ENCODE peak calls at places on chromosomes 11 and 22, in four cellular contexts. C is heart left ventricle, T is HCT116, M is LHCN-M2. Y is an unnamed sample.

GRCh38 chr11:28539239-28540025 is 431.2 kb downstream of the METTL15 start:
- DNase-seq in C (no peak), T (no peak), M (no peak), Y (no peak)

GRCh38 chr11:59756845-59757244 is 1.7 kb downstream of the STX3 start:
- DNase-seq in T (peak; percentile 26), C (no peak), M (peak; percentile 4), Y (peak; percentile 23)

GRCh38 chr22:30308518-30309230 is 18.1 kb downstream of the TBC1D10A start:
- DNase-seq in C (peak; percentile 11), T (no peak), M (peak; percentile 70), Y (peak; percentile 78)

GRCh38 chr22:50252081-50253045 is 1.3 kb upstream of the HDAC10 start:
- DNase-seq in C (peak; percentile 88), T (no peak), M (peak; percentile 59), Y (peak; percentile 59)

GRCh38 chr22:37589607-37590006 is 9.7 kb upstream of the LGALS2 start:
- DNase-seq in T (no peak), C (no peak), M (no peak), Y (no peak)

GRCh38 chr22:34057726-34058125 is 137.4 kb upstream of the LARGE1 start:
- DNase-seq in C (no peak), T (no peak), M (no peak), Y (no peak)

GRCh38 chr11:109697140-109697843 is 275.3 kb downstream of the C11orf87 start:
- DNase-seq in C (no peak), M (peak; percentile 47), T (peak; percentile 23), Y (peak; percentile 37)

GRCh38 chr11:6319879-6320410 is 356 bp downstream of the CAVIN3 start:
- DNase-seq in M (peak; percentile 92), C (peak; percentile 95), T (peak; percentile 76), Y (peak; percentile 97)

GRCh38 chr11:119223856-119224255 is 17.7 kb downstream of the CBL start:
- DNase-seq in T (no peak), C (no peak), M (peak; percentile 24), Y (peak; percentile 48)

GRCh38 chr11:1486054-1486825 is at the start of gene MOB2:
- DNase-seq in M (no peak), C (peak; percentile 76), T (no peak), Y (no peak)

GRCh38 chr11:44319552-44320288 is 9.8 kb upstream of the ALX4 start:
- DNase-seq in M (no peak), C (no peak), T (no peak), Y (peak; percentile 17)

GRCh38 chr11:128238521-128239222 is 348.7 kb downstream of the ETS1 start:
- DNase-seq in C (no peak), T (no peak), M (no peak), Y (no peak)

GRCh38 chr22:42188808-42189447 is 58.3 kb upstream of the CYP2D6 start:
- DNase-seq in C (no peak), T (peak; percentile 46), M (peak; percentile 12), Y (peak; percentile 35)

GRCh38 chr11:46930089-46930488 is 6.5 kb upstream of the CSTPP1 start:
- DNase-seq in M (peak; percentile 63), T (no peak), C (no peak), Y (peak; percentile 43)

GRCh38 chr11:12418019-12418611 is 40.7 kb downstream of the PARVA start:
- DNase-seq in C (peak; percentile 68), M (peak; percentile 83), T (no peak), Y (no peak)

GRCh38 chr11:70016666-70017347 is 61.3 kb upstream of the ANO1 start:
- DNase-seq in M (peak; percentile 43), T (peak; percentile 76), C (no peak), Y (peak; percentile 30)

GRCh38 chr11:79182794-79183193 is 258.0 kb downstream of the TENM4 start:
- DNase-seq in C (no peak), T (no peak), M (no peak), Y (peak; percentile 34)

GRCh38 chr11:64204464-64204989 is 2.0 kb upstream of the FERMT3 start:
- DNase-seq in T (peak; percentile 88), M (peak; percentile 97), C (peak; percentile 90), Y (peak; percentile 91)

GRCh38 chr22:48866906-48867597 is 960.6 kb downstream of the BRD1 start:
- DNase-seq in T (no peak), M (no peak), C (no peak), Y (no peak)